ENCODE peak calls at places on chromosomes 16 and 17, in six cellular contexts. D is NCI-H1694; M is KBM-7; K is epithelial cell of esophagus; Y is HTR-8/SVneo; J is activated effector memory CD4-positive, alpha-beta T cell treated with anti-CD3 and anti-CD28 coated beads, Interleukin-2, amount 50 U/mL, for 16 hours. H is an unnamed sample.

GRCh38 chr16:57091990-57092785 is at the start of gene CPNE2:
- DNase-seq in D (peak; percentile 5), M (peak; percentile 52), K (peak; percentile 45), Y (peak; percentile 62), J (peak; percentile 68), H (no peak)

GRCh38 chr17:62179525-62180161 is 114.6 kb upstream of the MED13 start:
- DNase-seq in D (no peak), M (peak; percentile 13), K (peak; percentile 90), Y (peak; percentile 98), J (no peak), H (peak; percentile 87)

GRCh38 chr17:38687291-38687690 is 12.5 kb upstream of the EPOP start:
- DNase-seq in D (no peak), M (no peak), K (peak; percentile 60), Y (no peak), J (no peak), H (peak; percentile 57)

GRCh38 chr16:10668322-10669045 is 26.2 kb downstream of the TEKT5 start:
- DNase-seq in D (peak; percentile 32), M (peak; percentile 19), K (peak; percentile 18), Y (peak; percentile 48), J (no peak), H (no peak)

GRCh38 chr16:14354561-14355351 is 275.3 kb downstream of the PARN start:
- DNase-seq in D (peak; percentile 53), M (peak; percentile 15), K (peak; percentile 36), Y (no peak), J (no peak), H (peak; percentile 29)

GRCh38 chr17:54967621-54968258 is 714 bp downstream of the COX11 start:
- DNase-seq in D (peak; percentile 8), M (peak; percentile 73), K (peak; percentile 30), Y (peak; percentile 46), J (no peak), H (peak; percentile 33)

GRCh38 chr17:35119370-35120185 is at the start of gene RAD51D:
- DNase-seq in D (peak; percentile 82), M (peak; percentile 93), K (peak; percentile 63), Y (peak; percentile 87), J (peak; percentile 92), H (peak; percentile 27)

GRCh38 chr16:66485361-66485760 is 58.3 kb downstream of the BEAN1 start:
- DNase-seq in D (no peak), M (no peak), K (no peak), Y (no peak), J (no peak), H (no peak)

GRCh38 chr16:78579020-78579419 is 479.6 kb downstream of the WWOX start:
- DNase-seq in D (no peak), M (no peak), K (no peak), Y (no peak), J (no peak), H (no peak)

GRCh38 chr17:78019367-78019975 is 61.0 kb downstream of the TNRC6C start:
- DNase-seq in D (peak; percentile 10), M (peak; percentile 55), K (peak; percentile 57), Y (peak; percentile 33), J (no peak), H (peak; percentile 44)

GRCh38 chr17:79982986-79983385 is 52.7 kb downstream of the TBC1D16 start:
- DNase-seq in D (no peak), M (no peak), K (no peak), Y (no peak), J (peak; percentile 53), H (no peak)

GRCh38 chr16:27318399-27319256 is 4.9 kb downstream of the IL4R start:
- DNase-seq in D (no peak), M (peak; percentile 92), K (peak; percentile 97), Y (no peak), J (peak; percentile 80), H (peak; percentile 100)

GRCh38 chr16:8087597-8088279 is 502.6 kb downstream of the TMEM114 start:
- DNase-seq in D (no peak), M (no peak), K (no peak), Y (no peak), J (no peak), H (no peak)

GRCh38 chr17:35841505-35841904 is 27.2 kb downstream of the HEATR9 start:
- DNase-seq in D (no peak), M (no peak), K (peak; percentile 14), Y (no peak), J (no peak), H (no peak)

GRCh38 chr16:12147681-12148479 is 171.3 kb downstream of the SNX29 start:
- DNase-seq in D (peak; percentile 40), M (peak; percentile 83), K (no peak), Y (no peak), J (no peak), H (no peak)

GRCh38 chr17:40915721-40916256 is 21.7 kb downstream of the KRT23 start:
- DNase-seq in D (no peak), M (no peak), K (peak; percentile 82), Y (no peak), J (no peak), H (peak; percentile 89)

GRCh38 chr17:80107231-80108021 is 6.0 kb downstream of the GAA start:
- DNase-seq in D (no peak), M (no peak), K (no peak), Y (no peak), J (peak; percentile 59), H (no peak)

GRCh38 chr17:40582328-40582901 is 17.1 kb upstream of the CCR7 start:
- DNase-seq in D (no peak), M (peak; percentile 96), K (peak; percentile 91), Y (no peak), J (peak; percentile 80), H (peak; percentile 79)

GRCh38 chr17:76309461-76309860 is 1.4 kb upstream of the QRICH2 start:
- DNase-seq in D (no peak), M (no peak), K (no peak), Y (no peak), J (no peak), H (no peak)

GRCh38 chr16:3266873-3267537 is 10.6 kb upstream of the MEFV start:
- DNase-seq in D (no peak), M (peak; percentile 37), K (peak; percentile 24), Y (peak; percentile 36), J (no peak), H (no peak)

GRCh38 chr16:53784312-53784711 is 80.4 kb downstream of the FTO start:
- DNase-seq in D (no peak), M (no peak), K (peak; percentile 88), Y (no peak), J (no peak), H (peak; percentile 91)

GRCh38 chr17:18038149-18038850 is 668 bp downstream of the ATPAF2 start:
- DNase-seq in D (no peak), M (peak; percentile 76), K (peak; percentile 53), Y (no peak), J (peak; percentile 64), H (peak; percentile 66)

GRCh38 chr17:78995022-78995760 is 14.4 kb downstream of the CANT1 start:
- DNase-seq in D (no peak), M (no peak), K (no peak), Y (no peak), J (no peak), H (no peak)

GRCh38 chr16:65832269-65832668 is 534.2 kb upstream of the CDH5 start:
- DNase-seq in D (no peak), M (no peak), K (no peak), Y (no peak), J (no peak), H (no peak)

GRCh38 chr16:70553175-70553574 is 29.6 kb downstream of the SF3B3 start:
- DNase-seq in D (no peak), M (no peak), K (peak; percentile 49), Y (no peak), J (no peak), H (peak; percentile 48)

GRCh38 chr17:4506892-4507291 is 8.2 kb downstream of the SPNS2 start:
- DNase-seq in D (no peak), M (no peak), K (no peak), Y (no peak), J (no peak), H (no peak)

GRCh38 chr16:2775765-2776499 is 1.1 kb downstream of the ELOB start:
- DNase-seq in D (no peak), M (no peak), K (no peak), Y (no peak), J (no peak), H (no peak)

GRCh38 chr17:40433551-40434384 is 9.5 kb upstream of the IGFBP4 start:
- DNase-seq in D (peak; percentile 69), M (peak; percentile 39), K (peak; percentile 27), Y (no peak), J (peak; percentile 64), H (no peak)

GRCh38 chr16:87324411-87325275 is 7.5 kb upstream of the C16orf95 start:
- DNase-seq in D (peak; percentile 41), M (peak; percentile 42), K (peak; percentile 17), Y (peak; percentile 69), J (peak; percentile 80), H (no peak)

GRCh38 chr17:73371285-73371684 is 59.5 kb upstream of the CDC42EP4 start:
- DNase-seq in D (no peak), M (no peak), K (peak; percentile 74), Y (peak; percentile 38), J (no peak), H (peak; percentile 72)

GRCh38 chr17:74935585-74936469 is at the start of gene OTOP3:
- DNase-seq in D (no peak), M (no peak), K (no peak), Y (no peak), J (no peak), H (no peak)

GRCh38 chr16:72987480-72987901 is 60.4 kb downstream of the ZFHX3 start:
- DNase-seq in D (peak; percentile 28), M (no peak), K (peak; percentile 84), Y (no peak), J (no peak), H (peak; percentile 86)

GRCh38 chr17:75181608-75182318 is 996 bp downstream of the SUMO2 start:
- DNase-seq in D (no peak), M (peak; percentile 24), K (no peak), Y (no peak), J (peak; percentile 84), H (no peak)

GRCh38 chr17:83180996-83181481 is 101.6 kb downstream of the METRNL start:
- DNase-seq in D (no peak), M (no peak), K (no peak), Y (no peak), J (peak; percentile 54), H (no peak)

GRCh38 chr16:55567382-55567781 is 898 bp downstream of the CAPNS2 start:
- DNase-seq in D (no peak), M (no peak), K (peak; percentile 74), Y (no peak), J (no peak), H (peak; percentile 78)

GRCh38 chr17:19387921-19388521 is 1.0 kb upstream of the MFAP4 start:
- DNase-seq in D (peak; percentile 71), M (no peak), K (peak; percentile 41), Y (no peak), J (no peak), H (peak; percentile 23)

GRCh38 chr16:81495321-81496234 is 51.0 kb downstream of the CMIP start:
- DNase-seq in D (no peak), M (peak; percentile 84), K (no peak), Y (no peak), J (no peak), H (no peak)

GRCh38 chr16:67105881-67106280 is 3.9 kb upstream of the PHAF1 start:
- DNase-seq in D (no peak), M (no peak), K (no peak), Y (no peak), J (no peak), H (no peak)